ENCODE peak calls at places on chromosome 20, in eight cellular contexts. T, J, W, P, N, Z, C and O are unnamed samples.

GRCh38 chr20:10716855-10717254 is 43.1 kb upstream of the JAG1 start:
- DNase-seq in T (peak), J (no peak), W (no peak), P (no peak), N (no peak), Z (no peak), C (no peak), O (no peak)

GRCh38 chr20:52905235-52905634 is 66.9 kb upstream of the TSHZ2 start:
- DNase-seq in T (no peak), J (no peak), W (no peak), P (no peak), N (no peak), Z (no peak), C (no peak), O (no peak)

GRCh38 chr20:61115627-61116026 is 136.4 kb upstream of the CDH4 start:
- DNase-seq in T (no peak), J (no peak), W (no peak), P (peak), N (no peak), Z (no peak), C (no peak), O (peak)

GRCh38 chr20:53929399-53929798 is 141.0 kb downstream of the BCAS1 start:
- DNase-seq in T (no peak), J (no peak), W (no peak), P (no peak), N (no peak), Z (no peak), C (no peak), O (no peak)

GRCh38 chr20:17807670-17808069 is 107.9 kb downstream of the BANF2 start:
- DNase-seq in T (peak), J (no peak), W (no peak), P (no peak), N (no peak), Z (no peak), C (no peak), O (no peak)

GRCh38 chr20:37516697-37517370 is 4.2 kb upstream of the NNAT start:
- DNase-seq in T (no peak), J (no peak), W (no peak), P (peak), N (no peak), Z (no peak), C (no peak), O (no peak)

GRCh38 chr20:25286917-25287316 is 39.0 kb downstream of the PYGB start:
- DNase-seq in T (no peak), J (no peak), W (no peak), P (peak), N (no peak), Z (no peak), C (no peak), O (peak)

GRCh38 chr20:2602746-2603145 is 49.7 kb upstream of the NOP56 start:
- DNase-seq in T (no peak), J (no peak), W (no peak), P (no peak), N (no peak), Z (no peak), C (no peak), O (no peak)

GRCh38 chr20:13261460-13262301 is 40.6 kb downstream of the ISM1 start:
- DNase-seq in T (peak), J (peak), W (peak), P (peak), N (peak), Z (peak), C (peak), O (peak)

GRCh38 chr20:63958964-63959698 is 2.9 kb upstream of the UCKL1 start:
- DNase-seq in T (no peak), J (no peak), W (no peak), P (no peak), N (no peak), Z (no peak), C (no peak), O (no peak)

GRCh38 chr20:38873050-38873581 is 53.1 kb upstream of the FAM83D start:
- DNase-seq in T (no peak), J (peak), W (no peak), P (no peak), N (peak), Z (peak), C (no peak), O (no peak)

GRCh38 chr20:32281711-32282110 is 4.3 kb downstream of the KIF3B start:
- DNase-seq in T (no peak), J (no peak), W (no peak), P (no peak), N (no peak), Z (no peak), C (no peak), O (no peak)

GRCh38 chr20:841568-842546 is 8.3 kb downstream of the FAM110A start:
- DNase-seq in T (no peak), J (no peak), W (no peak), P (no peak), N (no peak), Z (no peak), C (no peak), O (no peak)

GRCh38 chr20:58864346-58864745 is 11.8 kb downstream of the GNAS start:
- DNase-seq in T (no peak), J (no peak), W (no peak), P (no peak), N (no peak), Z (no peak), C (no peak), O (no peak)

GRCh38 chr20:54535045-54535444 is 59.7 kb downstream of the DOK5 start:
- DNase-seq in T (no peak), J (no peak), W (no peak), P (no peak), N (no peak), Z (no peak), C (no peak), O (no peak)